ENCODE peak calls at places on chromosome 20, in nine cellular contexts. X is progenitor cell of endocrine pancreas; K is OCI-M1; H is anterior cingulate cortex; Y is coronary artery; E is GM23338; R is activated T-helper 2 cell treated with anti-CD3 and anti-CD28 coated beads, Interferon-gamma antibody, Interleukin-2, Interleukin-4, amounts not matched to agents 10 μg/mL and 5 μg/mL and 100 μg/mL, durations not matched to agents 14 hours and 24 hours and 36 hours; S is RKO; T is SW 1271. W is an unnamed sample.

GRCh38 chr20:47887477-47888080 is 102.3 kb upstream of the SULF2 start:
- DNase-seq in Y (no peak), T (no peak), K (no peak), S (no peak), H (no peak), R (no peak), E (no peak), X (no peak), W (no peak)

GRCh38 chr20:44802702-44803101 is 7.6 kb downstream of the RIMS4 start:
- DNase-seq in K (no peak), H (no peak), Y (no peak), T (no peak), X (no peak), R (no peak), S (no peak), E (no peak), W (no peak)

GRCh38 chr20:19921349-19921793 is 95.8 kb upstream of the NAA20 start:
- DNase-seq in T (no peak), R (no peak), S (no peak), X (no peak), Y (no peak), H (no peak), K (no peak), E (peak; percentile 66), W (no peak)

GRCh38 chr20:50724112-50724724 is 7.2 kb upstream of the PARD6B start:
- DNase-seq in H (no peak), T (no peak), S (no peak), Y (no peak), K (no peak), E (no peak), X (no peak), R (no peak), W (no peak)

GRCh38 chr20:4083103-4083864 is 67.9 kb upstream of the RNF24 start:
- DNase-seq in S (no peak), H (no peak), E (peak; percentile 38), Y (peak; percentile 68), K (peak; percentile 90), R (no peak), X (no peak), T (no peak), W (no peak)

GRCh38 chr20:57594092-57594911 is 25.9 kb downstream of the ZBP1 start:
- DNase-seq in H (no peak), R (no peak), S (peak; percentile 48), T (no peak), Y (no peak), X (peak; percentile 61), E (peak; percentile 78), K (peak; percentile 51), W (no peak)

GRCh38 chr20:4805663-4806449 is 84.1 kb downstream of the PRND start:
- DNase-seq in E (no peak), K (no peak), R (no peak), X (no peak), S (no peak), H (no peak), T (no peak), Y (no peak), W (no peak)

GRCh38 chr20:41672282-41672681 is 54.1 kb upstream of the CHD6 start:
- DNase-seq in T (no peak), S (no peak), Y (no peak), K (no peak), R (no peak), X (no peak), E (no peak), H (no peak), W (no peak)

GRCh38 chr20:32763202-32763999 is 1.2 kb downstream of the DNMT3B start:
- DNase-seq in X (no peak), Y (no peak), T (no peak), S (no peak), H (no peak), E (peak; percentile 59), R (no peak), K (peak; percentile 29), W (no peak)

GRCh38 chr20:57258055-57258454 is 8.4 kb downstream of the BMP7 start:
- DNase-seq in X (no peak), H (no peak), K (no peak), Y (no peak), R (no peak), T (no peak), S (no peak), E (peak; percentile 67), W (no peak)

GRCh38 chr20:58359441-58359840 is 29.6 kb upstream of the VAPB start:
- DNase-seq in Y (no peak), S (no peak), X (no peak), T (no peak), H (no peak), R (no peak), K (no peak), E (peak; percentile 55), W (no peak)

GRCh38 chr20:51639206-51639832 is 96.8 kb upstream of the NFATC2 start:
- DNase-seq in X (peak; percentile 69), R (peak; percentile 28), E (peak; percentile 83), K (peak; percentile 71), S (peak; percentile 47), Y (no peak), H (peak; percentile 28), T (no peak), W (peak; percentile 60)

GRCh38 chr20:36378686-36379085 is 72.5 kb downstream of the DLGAP4 start:
- DNase-seq in H (no peak), K (no peak), S (no peak), Y (no peak), E (no peak), X (no peak), T (no peak), R (no peak), W (no peak)

GRCh38 chr20:2145376-2145775 is 43.7 kb downstream of the STK35 start:
- DNase-seq in Y (no peak), T (no peak), K (no peak), E (no peak), X (no peak), R (no peak), H (no peak), S (no peak), W (no peak)

GRCh38 chr20:50354690-50355592 is 155.2 kb upstream of the PTPN1 start:
- DNase-seq in S (no peak), E (no peak), H (no peak), T (no peak), Y (no peak), R (no peak), X (no peak), K (no peak), W (no peak)

W was measured in SJSA1.